ENCODE peak calls at places on chromosome 15, in seven cellular contexts. H is CD8-positive, alpha-beta T cell; X is T-helper 9 cell; M is astrocyte of the spinal cord; W is heart left ventricle; K is HAP-1; Z is GM04504. A is an unnamed sample.

GRCh38 chr15:89435346-89435745 is 61.0 kb downstream of the RHCG start:
- DNase-seq in K (no peak), M (no peak), X (no peak), H (no peak), W (no peak), Z (no peak), A (no peak)

GRCh38 chr15:90907051-90907660 is 4.1 kb downstream of the MAN2A2 start:
- DNase-seq in K (no peak), X (no peak), W (no peak), Z (no peak), M (no peak), H (no peak), A (no peak)

GRCh38 chr15:44532689-44533088 is 4.3 kb upstream of the EIF3J start:
- DNase-seq in W (no peak), X (no peak), Z (no peak), M (no peak), H (no peak), K (no peak), A (no peak)

GRCh38 chr15:41689834-41690233 is 29.6 kb downstream of the MGA start:
- DNase-seq in X (no peak), K (no peak), H (no peak), W (no peak), Z (no peak), M (no peak), A (no peak)

GRCh38 chr15:45638641-45639040 is 3.8 kb downstream of the SQOR start:
- DNase-seq in Z (no peak), M (no peak), X (no peak), H (no peak), W (no peak), K (no peak), A (no peak)

GRCh38 chr15:52576692-52577091 is 7.9 kb upstream of the ARPP19 start:
- DNase-seq in X (no peak), M (no peak), W (no peak), Z (no peak), K (no peak), H (no peak), A (no peak)

GRCh38 chr15:74842581-74843444 is at the start of gene ULK3:
- DNase-seq in W (peak), X (peak), K (peak), Z (peak), M (peak), H (peak), A (peak)

GRCh38 chr15:45657769-45658545 is 23.1 kb downstream of the SQOR start:
- DNase-seq in Z (no peak), M (no peak), X (no peak), K (no peak), W (no peak), H (no peak), A (no peak)

GRCh38 chr15:62059818-62060115 is 480 bp downstream of the VPS13C start:
- DNase-seq in K (peak), M (peak), W (peak), H (peak), X (peak), Z (no peak), A (peak)